ENCODE peak calls at places on chromosomes 7 and 10, in five cellular contexts. A is tibial nerve, V is HCT116, G is esophagus squamous epithelium, E is ovary. B is an unnamed sample.
A peak's percentile ranks its signal among the peaks of the same experiment; 100 is the strongest.

GRCh38 chr7:32957326-32958045 is at the start of gene FKBP9:
- DNase-seq in A (peak; percentile 79), V (no peak), G (no peak), E (peak; percentile 86), B (peak; percentile 22)

GRCh38 chr7:69823151-69823744 is 225.0 kb downstream of the AUTS2 start:
- DNase-seq in A (no peak), V (no peak), G (no peak), E (no peak), B (no peak)

GRCh38 chr10:4650572-4650971 is 175.4 kb upstream of the AKR1E2 start:
- DNase-seq in A (no peak), V (no peak), G (no peak), E (no peak), B (no peak)

GRCh38 chr10:68559872-68560200 is 301 bp upstream of the TET1 start:
- DNase-seq in A (no peak), V (peak; percentile 8), G (no peak), E (no peak), B (no peak)

GRCh38 chr10:91313761-91314520 is 93.5 kb downstream of the PCGF5 start:
- DNase-seq in A (no peak), V (no peak), G (no peak), E (no peak), B (no peak)

GRCh38 chr10:22229756-22230330 is 12.0 kb upstream of the EBLN1 start:
- DNase-seq in A (no peak), V (no peak), G (no peak), E (no peak), B (no peak)

GRCh38 chr7:120402801-120403200 is 129.8 kb downstream of the KCND2 start:
- DNase-seq in A (no peak), V (no peak), G (no peak), E (no peak), B (no peak)

GRCh38 chr7:85065888-85066485 is 120.9 kb downstream of the SEMA3D start:
- DNase-seq in A (no peak), V (no peak), G (no peak), E (no peak), B (no peak)

GRCh38 chr7:49111706-49112105 is 187.4 kb downstream of the CDC14C start:
- DNase-seq in A (no peak), V (no peak), G (no peak), E (no peak), B (no peak)

GRCh38 chr10:78717200-78717599 is 351.6 kb upstream of the ZMIZ1 start:
- DNase-seq in A (no peak), V (no peak), G (no peak), E (no peak), B (peak; percentile 58)

GRCh38 chr7:157612009-157612663 is 275.3 kb downstream of the DNAJB6 start:
- DNase-seq in A (no peak), V (no peak), G (no peak), E (no peak), B (peak; percentile 47)

GRCh38 chr10:114632869-114633715 is 25.0 kb downstream of the ABLIM1 start:
- DNase-seq in A (no peak), V (peak; percentile 59), G (no peak), E (peak; percentile 43), B (no peak)

GRCh38 chr10:77641788-77642397 is 4.3 kb upstream of the KCNMA1 start:
- DNase-seq in A (peak; percentile 65), V (peak; percentile 64), G (no peak), E (peak; percentile 42), B (peak; percentile 63)

GRCh38 chr7:113405296-113406056 is 287.1 kb upstream of the SMIM30 start:
- DNase-seq in A (no peak), V (no peak), G (no peak), E (no peak), B (no peak)

GRCh38 chr10:129057856-129058663 is 409.0 kb upstream of the MGMT start:
- DNase-seq in A (no peak), V (no peak), G (no peak), E (no peak), B (peak; percentile 43)

GRCh38 chr7:17887286-17887685 is 53.0 kb downstream of the SNX13 start:
- DNase-seq in A (no peak), V (no peak), G (no peak), E (no peak), B (no peak)

GRCh38 chr7:106129291-106129690 is 17.2 kb upstream of the SYPL1 start:
- DNase-seq in A (no peak), V (no peak), G (no peak), E (no peak), B (no peak)

GRCh38 chr10:123139165-123139520 is 3.4 kb downstream of the HMX3 start:
- DNase-seq in A (no peak), V (no peak), G (no peak), E (no peak), B (no peak)

GRCh38 chr10:123140983-123141390 is 5.2 kb downstream of the HMX3 start:
- DNase-seq in A (no peak), V (no peak), G (no peak), E (no peak), B (no peak)

GRCh38 chr10:123141791-123142700 is 5.9 kb upstream of the HMX2 start:
- DNase-seq in A (no peak), V (no peak), G (no peak), E (no peak), B (no peak)

GRCh38 chr10:123139521-123140163 is 3.9 kb downstream of the HMX3 start:
- DNase-seq in A (no peak), V (peak; percentile 32), G (no peak), E (no peak), B (no peak)

DNA sequence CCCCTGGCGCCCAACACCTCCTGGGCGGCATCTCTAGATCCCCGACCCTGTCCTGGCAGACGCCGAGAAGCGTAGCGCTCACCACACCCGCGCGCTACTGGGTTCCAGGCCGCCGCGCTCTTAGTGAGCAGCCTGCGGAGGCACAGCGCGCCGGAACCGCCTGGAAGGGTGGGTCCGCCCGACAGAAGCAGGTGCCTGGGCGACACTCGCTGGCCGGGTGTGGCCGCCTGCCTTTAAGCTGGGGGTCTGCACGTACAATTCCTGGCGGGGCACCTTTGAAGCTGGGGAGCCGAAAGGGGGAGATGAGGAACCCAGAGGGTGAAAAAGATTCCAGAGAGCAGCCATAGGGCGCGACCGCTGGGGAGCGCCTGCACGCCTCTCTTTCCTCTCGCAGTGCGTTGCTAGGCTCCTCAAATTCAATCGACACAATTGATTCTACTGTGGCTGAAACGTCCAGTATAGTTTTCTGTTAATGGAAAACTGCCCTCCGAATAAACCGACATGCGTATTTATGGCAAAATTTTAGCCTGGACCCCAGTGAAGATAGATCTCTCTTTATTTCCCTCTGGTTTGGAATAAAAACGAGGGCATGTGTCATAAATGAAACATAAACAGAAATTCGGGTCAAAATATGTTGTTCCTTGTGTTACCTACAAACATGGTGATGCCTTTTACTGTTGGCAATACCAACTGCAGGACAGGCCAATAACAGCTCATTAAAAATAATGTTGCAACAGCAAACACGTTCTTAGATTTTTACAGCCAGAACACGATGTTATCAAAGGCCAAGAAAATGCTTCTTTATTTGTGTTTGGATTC is 4.6 kb downstream of the HMX3 start:
- DNase-seq in A (no peak), V (no peak), G (no peak), E (no peak), B (no peak)
- TF ChIP-seq CTCF in A (no peak), V (peak; percentile 17), G (no peak), E (no peak), B (no peak)

GRCh38 chr10:102919992-102920736 is 2.1 kb downstream of the CNNM2 start:
- DNase-seq in A (no peak), V (no peak), G (no peak), E (no peak), B (no peak)

GRCh38 chr10:102917314-102917961 is 656 bp upstream of the CNNM2 start:
- DNase-seq in A (peak; percentile 67), V (peak; percentile 55), G (peak; percentile 48), E (peak; percentile 88), B (peak; percentile 80)

GRCh38 chr10:102917962-102918816 is at the start of gene CNNM2:
- DNase-seq in A (peak; percentile 100), V (peak; percentile 100), G (peak; percentile 100), E (peak; percentile 99), B (peak; percentile 99)

GRCh38 chr10:102919237-102919959 is 1.3 kb downstream of the CNNM2 start:
- DNase-seq in A (no peak), V (no peak), G (no peak), E (peak; percentile 48), B (peak; percentile 58)

DNA sequence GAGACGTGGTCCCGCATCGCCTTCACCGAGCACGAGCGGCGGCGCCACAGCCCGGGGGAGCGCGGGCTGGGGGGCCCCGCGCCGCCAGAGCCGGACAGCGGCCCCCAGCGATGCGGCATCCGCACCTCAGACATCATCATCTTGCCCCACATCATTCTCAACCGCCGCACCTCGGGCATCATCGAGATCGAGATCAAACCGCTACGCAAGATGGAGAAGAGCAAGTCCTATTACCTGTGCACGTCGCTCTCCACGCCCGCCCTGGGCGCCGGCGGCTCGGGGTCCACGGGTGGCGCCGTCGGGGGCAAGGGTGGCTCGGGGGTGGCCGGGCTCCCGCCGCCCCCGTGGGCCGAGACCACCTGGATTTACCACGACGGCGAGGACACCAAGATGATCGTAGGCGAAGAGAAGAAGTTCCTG is 733 bp downstream of the CNNM2 start:
- DNase-seq in A (no peak), V (no peak), G (no peak), E (no peak), B (no peak)
- TF ChIP-seq POLR2A in A (no peak), V (no peak), G (no peak), E (no peak), B (no peak)

DNA sequence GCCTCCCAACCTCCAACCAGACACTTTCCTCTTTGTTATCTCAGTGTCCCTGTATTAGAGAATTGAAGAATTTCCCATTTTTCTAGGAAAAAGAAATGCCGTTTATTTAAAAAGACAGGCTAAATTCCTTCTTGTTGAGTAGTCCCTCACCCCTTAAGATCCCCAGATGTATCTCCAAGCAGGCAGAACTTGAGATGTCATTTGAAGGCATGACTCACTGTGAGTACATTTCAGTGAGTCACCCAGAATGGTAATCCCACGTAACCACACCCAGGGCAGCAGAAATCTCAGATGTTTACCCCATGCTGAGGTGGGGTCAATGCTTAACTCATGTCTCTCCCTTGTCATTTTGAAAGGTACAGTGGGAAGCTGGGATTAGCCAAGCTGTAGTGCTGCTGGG is 4.4 kb downstream of the ZNF655 start:
- DNase-seq in A (no peak), V (peak; percentile 96), G (no peak), E (no peak), B (no peak)
- H3K27ac ChIP-seq in A (no peak overlapping the region), V (peak overlapping the region; percentile 63), G (peak overlapping the region; percentile 97), E (no peak overlapping the region), B (no peak overlapping the region)

DNA sequence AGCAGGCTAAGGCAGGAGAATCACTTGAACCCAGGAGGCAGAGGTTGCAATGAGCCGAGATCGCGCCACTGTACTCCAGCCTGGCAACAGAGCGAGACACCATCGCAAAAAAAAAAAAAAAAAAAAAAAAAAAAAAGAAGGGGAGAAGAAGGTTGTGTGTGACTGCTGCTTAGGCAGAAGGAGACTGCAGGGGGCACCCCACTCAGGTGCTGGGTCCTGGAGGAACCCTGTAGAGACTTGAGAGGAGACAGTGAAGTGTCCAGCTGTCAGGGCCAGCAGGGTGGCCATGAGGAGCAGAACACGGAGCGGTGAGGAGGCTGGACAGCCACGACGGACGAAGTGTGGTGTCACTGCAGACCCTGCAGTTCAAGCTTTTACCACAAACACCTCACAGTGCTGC is 99.0 kb upstream of the NMT2 start:
- DNase-seq in A (no peak), V (no peak), G (no peak), E (no peak), B (no peak)
- TF ChIP-seq CTCF in A (no peak), V (peak; percentile 13), G (no peak), E (no peak), B (no peak)